ENCODE peak calls at places on chromosomes 13 and 19, in five cellular contexts. One of them, this sample, is unnamed.
A peak's percentile ranks its signal among the peaks of the same experiment; 100 is the strongest.

GRCh38 chr13:106133025-106133424 is 402.4 kb downstream of the EFNB2 start:
- DNase-seq in progenitor cell of endocrine pancreas: no peak
- DNase-seq in neural crest cell: no peak
- DNase-seq in AG10803: peak; percentile 85
- DNase-seq in RWPE1: peak; percentile 57
- DNase-seq in this sample: no peak

GRCh38 chr19:15426485-15427349 is 7.9 kb upstream of the AKAP8L start:
- DNase-seq in progenitor cell of endocrine pancreas: no peak
- DNase-seq in neural crest cell: no peak
- DNase-seq in AG10803: no peak
- DNase-seq in RWPE1: no peak
- DNase-seq in this sample: peak; percentile 42

GRCh38 chr19:9857920-9858746 is 23.0 kb downstream of the PIN1 start:
- DNase-seq in progenitor cell of endocrine pancreas: no peak
- DNase-seq in neural crest cell: no peak
- DNase-seq in AG10803: no peak
- DNase-seq in RWPE1: no peak
- DNase-seq in this sample: no peak

GRCh38 chr19:15829277-15829770 is 13.9 kb upstream of the OR10H1 start:
- DNase-seq in progenitor cell of endocrine pancreas: no peak
- DNase-seq in neural crest cell: no peak
- DNase-seq in AG10803: no peak
- DNase-seq in RWPE1: no peak
- DNase-seq in this sample: no peak

GRCh38 chr13:30906411-30906990 is 430 bp downstream of the MEDAG start:
- DNase-seq in progenitor cell of endocrine pancreas: peak; percentile 16
- DNase-seq in neural crest cell: peak; percentile 5
- DNase-seq in AG10803: no peak
- DNase-seq in RWPE1: no peak
- DNase-seq in this sample: no peak

GRCh38 chr19:15265849-15266248 is 33.6 kb upstream of the EPHX3 start:
- DNase-seq in progenitor cell of endocrine pancreas: no peak
- DNase-seq in neural crest cell: no peak
- DNase-seq in AG10803: peak; percentile 95
- DNase-seq in RWPE1: peak; percentile 62
- DNase-seq in this sample: no peak

GRCh38 chr19:43956827-43957226 is 5.8 kb downstream of the ZNF221 start:
- DNase-seq in progenitor cell of endocrine pancreas: no peak
- DNase-seq in neural crest cell: no peak
- DNase-seq in AG10803: no peak
- DNase-seq in RWPE1: no peak
- DNase-seq in this sample: no peak

GRCh38 chr13:85974604-85975366 is 175.6 kb upstream of the SLITRK6 start:
- DNase-seq in progenitor cell of endocrine pancreas: no peak
- DNase-seq in neural crest cell: no peak
- DNase-seq in AG10803: no peak
- DNase-seq in RWPE1: peak; percentile 10
- DNase-seq in this sample: no peak

GRCh38 chr13:28584873-28585317 is 74.0 kb upstream of the POMP start:
- DNase-seq in progenitor cell of endocrine pancreas: no peak
- DNase-seq in neural crest cell: no peak
- DNase-seq in AG10803: peak; percentile 79
- DNase-seq in RWPE1: no peak
- DNase-seq in this sample: no peak

GRCh38 chr13:49053215-49053614 is 77.5 kb downstream of the FNDC3A start:
- DNase-seq in progenitor cell of endocrine pancreas: no peak
- DNase-seq in neural crest cell: no peak
- DNase-seq in AG10803: no peak
- DNase-seq in RWPE1: no peak
- DNase-seq in this sample: no peak

GRCh38 chr19:18160792-18161690 is 8.1 kb downstream of the PIK3R2 start:
- DNase-seq in progenitor cell of endocrine pancreas: peak; percentile 74
- DNase-seq in neural crest cell: peak; percentile 76
- DNase-seq in AG10803: peak; percentile 38
- DNase-seq in RWPE1: peak; percentile 80
- DNase-seq in this sample: peak; percentile 62

GRCh38 chr19:47339196-47339880 is 7.4 kb downstream of the C5AR2 start:
- DNase-seq in progenitor cell of endocrine pancreas: no peak
- DNase-seq in neural crest cell: no peak
- DNase-seq in AG10803: no peak
- DNase-seq in RWPE1: no peak
- DNase-seq in this sample: no peak

GRCh38 chr19:54017266-54017665 is 25.8 kb downstream of the CACNG6 start:
- DNase-seq in progenitor cell of endocrine pancreas: no peak
- DNase-seq in neural crest cell: no peak
- DNase-seq in AG10803: peak; percentile 12
- DNase-seq in RWPE1: no peak
- DNase-seq in this sample: no peak

GRCh38 chr19:4361152-4362037 is 18.0 kb downstream of the MPND start:
- DNase-seq in progenitor cell of endocrine pancreas: no peak
- DNase-seq in neural crest cell: no peak
- DNase-seq in AG10803: no peak
- DNase-seq in RWPE1: no peak
- DNase-seq in this sample: no peak

DNA sequence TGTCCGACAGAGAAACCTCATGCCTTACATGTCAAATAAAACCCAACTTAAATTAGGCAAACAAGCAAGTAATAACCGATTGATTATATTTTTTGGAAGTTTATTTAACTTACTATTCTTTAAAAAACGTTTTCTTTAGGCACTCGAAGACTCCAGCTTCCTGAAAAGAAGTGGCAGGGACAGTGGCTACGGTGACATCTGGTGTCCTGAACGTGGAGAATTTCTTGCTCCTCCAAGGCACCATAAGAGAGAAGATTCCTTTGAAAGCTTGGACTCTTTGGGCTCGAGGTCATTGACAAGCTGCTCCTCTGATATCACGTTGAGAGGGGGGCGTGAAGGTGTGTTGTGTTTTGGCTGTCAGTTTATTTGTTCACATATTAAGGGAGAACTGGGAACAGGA is 164.4 kb downstream of the LMO7 start:
- DNase-seq in progenitor cell of endocrine pancreas: no peak
- DNase-seq in neural crest cell: no peak
- DNase-seq in AG10803: no peak
- DNase-seq in RWPE1: no peak
- DNase-seq in this sample: no peak
- TF ChIP-seq CTCF in progenitor cell of endocrine pancreas: no peak
- TF ChIP-seq CTCF in neural crest cell: no peak
- TF ChIP-seq CTCF in AG10803: no peak
- TF ChIP-seq CTCF in RWPE1: no peak
- TF ChIP-seq CTCF in this sample: no peak

GRCh38 chr19:45090034-45090433 is 2.9 kb upstream of the PPP1R37 start:
- DNase-seq in progenitor cell of endocrine pancreas: no peak
- DNase-seq in neural crest cell: no peak
- DNase-seq in AG10803: no peak
- DNase-seq in RWPE1: no peak
- DNase-seq in this sample: no peak
- TF ChIP-seq CTCF in progenitor cell of endocrine pancreas: no peak
- TF ChIP-seq CTCF in neural crest cell: no peak
- TF ChIP-seq CTCF in AG10803: no peak
- TF ChIP-seq CTCF in RWPE1: no peak
- TF ChIP-seq CTCF in this sample: no peak

DNA sequence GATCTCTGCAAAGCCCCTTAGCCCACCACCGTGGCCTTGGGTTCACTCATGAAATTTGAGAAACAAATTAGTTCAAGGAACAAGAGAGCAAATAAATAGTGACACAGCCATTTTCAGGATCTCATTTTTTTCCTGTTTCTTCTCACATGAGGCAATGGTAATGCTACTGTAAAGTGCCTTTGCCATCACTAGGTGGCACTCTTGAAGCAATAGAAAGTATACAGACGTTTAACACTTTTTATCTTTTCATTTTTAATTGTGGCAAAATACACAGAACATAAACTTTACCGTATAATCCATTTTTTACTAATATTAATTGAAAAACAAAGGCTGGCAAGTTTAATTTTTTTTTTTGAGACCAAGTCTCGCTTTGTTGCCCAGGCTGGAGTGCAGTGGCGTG is 76.9 kb upstream of the ZNF835 start:
- DNase-seq in progenitor cell of endocrine pancreas: no peak
- DNase-seq in neural crest cell: no peak
- DNase-seq in AG10803: no peak
- DNase-seq in RWPE1: no peak
- DNase-seq in this sample: no peak
- TF ChIP-seq CTCF in progenitor cell of endocrine pancreas: no peak
- TF ChIP-seq CTCF in neural crest cell: peak; percentile 17
- TF ChIP-seq CTCF in AG10803: no peak
- TF ChIP-seq CTCF in RWPE1: no peak
- TF ChIP-seq CTCF in this sample: peak; percentile 43

DNA sequence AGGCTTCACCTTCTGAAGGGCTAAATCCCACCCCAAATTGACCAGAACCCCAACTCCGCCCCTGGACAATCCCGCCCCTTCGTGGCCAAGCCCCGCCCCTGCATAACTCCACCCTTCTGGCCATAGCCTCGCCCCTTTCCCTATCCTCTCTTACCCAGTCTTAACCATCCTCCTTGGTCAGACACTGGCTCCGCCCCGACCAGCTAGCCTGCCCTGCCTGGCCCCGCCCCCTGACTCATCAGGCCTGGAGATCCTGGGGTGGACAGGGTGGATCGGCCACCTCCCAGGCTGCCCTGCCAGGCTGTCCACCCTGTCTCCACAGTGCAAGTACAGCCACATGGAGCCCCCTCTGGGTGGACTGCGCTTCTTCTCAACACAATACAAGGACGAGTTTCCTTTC is 8.0 kb upstream of the ZNF358 start:
- DNase-seq in progenitor cell of endocrine pancreas: no peak
- DNase-seq in neural crest cell: peak; percentile 55
- DNase-seq in AG10803: peak; percentile 73
- DNase-seq in RWPE1: peak; percentile 85
- DNase-seq in this sample: peak; percentile 78
- TF ChIP-seq CTCF in progenitor cell of endocrine pancreas: no peak
- TF ChIP-seq CTCF in neural crest cell: no peak
- TF ChIP-seq CTCF in AG10803: no peak
- TF ChIP-seq CTCF in RWPE1: no peak
- TF ChIP-seq CTCF in this sample: no peak

GRCh38 chr19:34274284-34274826 is 20.0 kb downstream of the GARRE1 start:
- DNase-seq in progenitor cell of endocrine pancreas: no peak
- DNase-seq in neural crest cell: no peak
- DNase-seq in AG10803: no peak
- DNase-seq in RWPE1: no peak
- DNase-seq in this sample: no peak
- TF ChIP-seq CTCF in progenitor cell of endocrine pancreas: no peak
- TF ChIP-seq CTCF in neural crest cell: no peak
- TF ChIP-seq CTCF in AG10803: no peak
- TF ChIP-seq CTCF in RWPE1: no peak
- TF ChIP-seq CTCF in this sample: no peak

GRCh38 chr19:34120846-34121639 is 51.3 kb upstream of the LSM14A start:
- DNase-seq in progenitor cell of endocrine pancreas: no peak
- DNase-seq in neural crest cell: peak; percentile 34
- DNase-seq in AG10803: peak; percentile 50
- DNase-seq in RWPE1: peak; percentile 46
- DNase-seq in this sample: peak; percentile 18
- TF ChIP-seq CTCF in progenitor cell of endocrine pancreas: peak; percentile 71
- TF ChIP-seq CTCF in neural crest cell: peak; percentile 74
- TF ChIP-seq CTCF in AG10803: peak; percentile 88
- TF ChIP-seq CTCF in RWPE1: peak; percentile 47
- TF ChIP-seq CTCF in this sample: peak; percentile 70

GRCh38 chr13:41905600-41906254 is 55.2 kb downstream of the VWA8 start:
- DNase-seq in progenitor cell of endocrine pancreas: no peak
- DNase-seq in neural crest cell: no peak
- DNase-seq in AG10803: peak; percentile 36
- DNase-seq in RWPE1: peak; percentile 64
- DNase-seq in this sample: no peak
- TF ChIP-seq CTCF in progenitor cell of endocrine pancreas: peak; percentile 63
- TF ChIP-seq CTCF in neural crest cell: peak; percentile 69
- TF ChIP-seq CTCF in AG10803: peak; percentile 61
- TF ChIP-seq CTCF in RWPE1: peak; percentile 79
- TF ChIP-seq CTCF in this sample: no peak